ENCODE peak calls at places on chromosomes 11 and 22, in five cellular contexts. Z, C, Y, X and L are unnamed samples. For H3K27me3, the result is how much of the 10 kb centered on the place peaks cover.

GRCh38 chr11:34654491-34655334 is 33.8 kb downstream of the EHF start:
- DNase-seq in Z (no peak), C (peak), Y (no peak), X (no peak), L (no peak)

GRCh38 chr11:61361237-61361636 is 445 bp downstream of the CYB561A3 start:
- DNase-seq in Y (no peak), X (no peak), Z (no peak), C (no peak), L (no peak)

GRCh38 chr11:6618117-6619020 is 853 bp downstream of the TPP1 start:
- DNase-seq in Y (peak), Z (peak), C (peak), X (no peak), L (no peak)

GRCh38 chr11:16812274-16812673 is 73.8 kb downstream of the C11orf58 start:
- DNase-seq in C (no peak), X (no peak), Y (no peak), Z (no peak), L (no peak)

GRCh38 chr11:69773626-69774353 is 1.4 kb downstream of the FGF4 start:
- DNase-seq in Y (no peak), C (no peak), Z (no peak), X (no peak), L (no peak)

GRCh38 chr22:36326178-36327161 is 61.3 kb downstream of the MYH9 start:
- DNase-seq in X (no peak), Z (no peak), Y (no peak), C (no peak), L (no peak)

GRCh38 chr11:69496631-69497220 is 15.3 kb downstream of the LINC01488 start:
- DNase-seq in C (no peak), Y (no peak), X (no peak), Z (no peak), L (no peak)

GRCh38 chr11:67556244-67556643 is 27.4 kb upstream of the GSTP1 start:
- DNase-seq in C (no peak), Y (no peak), X (no peak), Z (no peak), L (no peak)

GRCh38 chr11:8709002-8709672 is 26.5 kb downstream of the RPL27A start:
- DNase-seq in Y (no peak), X (no peak), Z (no peak), C (peak), L (peak)

GRCh38 chr11:101188801-101189200 is 59.2 kb upstream of the PGR start:
- DNase-seq in Z (no peak), Y (no peak), C (no peak), X (no peak), L (no peak)

GRCh38 chr11:32391479-32391878 is 43.9 kb downstream of the WT1 start:
- DNase-seq in X (no peak), C (no peak), Z (no peak), Y (no peak), L (no peak)

GRCh38 chr22:38270091-38270972 is 2.5 kb downstream of the TMEM184B start:
- DNase-seq in C (no peak), X (no peak), Y (no peak), Z (no peak), L (no peak)

GRCh38 chr11:26820739-26821138 is 98.9 kb upstream of the SLC5A12 start:
- DNase-seq in X (no peak), Y (peak), Z (no peak), C (no peak), L (no peak)

GRCh38 chr11:118910309-118911112 is 15.2 kb downstream of the BCL9L start:
- DNase-seq in Y (no peak), X (no peak), C (peak), Z (no peak), L (no peak)

GRCh38 chr22:36884314-36885158 is 23.7 kb downstream of the NCF4 start:
- DNase-seq in X (no peak), C (no peak), Z (no peak), Y (no peak), L (no peak)

GRCh38 chr22:24466831-24467249 is 28.3 kb upstream of the UPB1 start:
- DNase-seq in Z (no peak), C (no peak), X (no peak), Y (no peak), L (no peak)

GRCh38 chr11:74971424-74971823 is 17.3 kb upstream of the NEU3 start:
- DNase-seq in X (no peak), Z (no peak), C (no peak), Y (no peak), L (no peak)

GRCh38 chr22:46446799-46447198 is 90.6 kb downstream of the CELSR1 start:
- DNase-seq in Y (no peak), X (no peak), Z (no peak), C (no peak), L (peak)

GRCh38 chr11:23021287-23021863 is 161.1 kb upstream of the CCDC179 start:
- DNase-seq in X (peak), Y (no peak), Z (no peak), C (peak), L (peak)

GRCh38 chr11:61486779-61487178 is 21.8 kb upstream of the LRRC10B start:
- DNase-seq in X (no peak), Y (no peak), C (no peak), Z (no peak), L (no peak)

GRCh38 chr11:125165664-125166346 is 1.3 kb downstream of the PKNOX2 start:
- DNase-seq in Z (no peak), Y (no peak), X (no peak), C (no peak), L (no peak)

GRCh38 chr11:17012712-17013547 is 1.3 kb downstream of the PLEKHA7 start:
- DNase-seq in Y (no peak), Z (no peak), X (no peak), C (peak), L (no peak)

GRCh38 chr11:63573881-63574855 is 11.0 kb upstream of the PLAAT2 start:
- DNase-seq in Z (no peak), Y (no peak), C (peak), X (peak), L (no peak)

GRCh38 chr11:64094463-64095223 is 58.9 kb downstream of the FLRT1 start:
- DNase-seq in C (no peak), Z (no peak), X (no peak), Y (peak), L (no peak)

GRCh38 chr22:41596776-41597634 is 7.4 kb upstream of the PMM1 start:
- DNase-seq in Y (no peak), X (peak), Z (peak), C (peak), L (peak)

GRCh38 chr11:70270877-70271634 is 566 bp downstream of the PPFIA1 start:
- DNase-seq in C (peak), Y (no peak), X (peak), Z (peak), L (peak)

GRCh38 chr11:69205929-69206612 is 50.3 kb downstream of the SMIM38 start:
- DNase-seq in Z (no peak), X (no peak), Y (no peak), C (no peak), L (no peak)

GRCh38 chr11:76838422-76839068 is 22.2 kb upstream of the ACER3 start:
- DNase-seq in Y (no peak), C (no peak), X (no peak), Z (no peak), L (peak)

GRCh38 chr22:23382796-23383195 is 197.3 kb downstream of the IGLL1 start:
- DNase-seq in C (no peak), Y (no peak), X (no peak), Z (no peak), L (no peak)

GRCh38 chr11:133833899-133834296 is 11.4 kb downstream of the SPATA19 start:
- DNase-seq in C (no peak), X (no peak), Z (no peak), Y (no peak), L (no peak)

GRCh38 chr22:37072673-37073072 is 21.1 kb downstream of the KCTD17 start:
- DNase-seq in Y (no peak), X (no peak), C (no peak), Z (no peak), L (no peak)

GRCh38 chr11:105988197-105988596 is 33.8 kb downstream of the MSANTD4 start:
- DNase-seq in Y (no peak), C (no peak), Z (no peak), X (no peak), L (no peak)

GRCh38 chr11:61730222-61730994 is 22.0 kb upstream of the MYRF start:
- DNase-seq in Z (no peak), X (no peak), C (no peak), Y (peak), L (no peak)

GRCh38 chr11:89433278-89433677 is 57.9 kb downstream of the NOX4 start:
- DNase-seq in Z (no peak), X (no peak), Y (no peak), C (no peak), L (no peak)

GRCh38 chr11:33735426-33736147 is 636 bp downstream of the CD59 start:
- DNase-seq in C (peak), Z (peak), X (peak), Y (no peak), L (peak)

DNA sequence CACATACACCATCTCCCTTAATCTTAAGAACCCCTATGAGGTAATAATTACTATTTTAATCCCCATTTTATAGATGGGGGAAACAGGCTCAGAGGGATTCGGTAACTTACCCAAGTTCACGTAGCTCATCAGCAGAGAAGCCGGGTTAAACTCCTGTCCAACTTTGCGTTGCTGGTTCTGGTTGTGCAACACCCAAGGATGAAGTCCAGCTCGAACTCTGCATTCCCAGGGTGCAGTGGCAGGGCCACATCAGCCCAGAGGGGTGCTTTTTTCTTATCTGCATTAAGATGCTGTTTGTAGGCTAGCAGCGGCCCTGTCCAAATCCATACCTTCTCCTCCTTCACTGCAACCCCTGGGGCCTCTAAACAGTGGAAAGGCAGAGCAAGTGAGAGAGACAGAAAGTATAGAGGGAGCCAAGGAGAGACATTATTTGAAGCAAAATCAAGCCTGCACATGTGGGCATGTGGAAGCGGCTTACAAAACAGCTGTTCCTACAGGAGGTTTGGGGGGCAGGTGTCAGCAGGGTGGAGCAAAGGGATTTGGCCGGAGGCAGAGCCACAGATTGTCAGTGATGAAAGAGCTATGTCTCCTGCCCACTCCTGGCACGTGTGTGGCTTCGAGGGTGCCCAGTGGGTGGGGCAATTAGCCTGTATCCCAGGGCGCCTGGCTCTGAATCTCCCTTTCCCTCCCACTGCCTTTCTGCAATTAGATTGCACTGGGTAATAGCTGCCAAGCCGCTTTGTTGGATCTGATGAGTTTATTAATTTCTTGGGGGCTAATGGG is 129.5 kb upstream of the TBCEL start:
- DNase-seq in C (no peak), Y (no peak), Z (no peak), X (no peak), L (no peak)
- H3K27me3 ChIP-seq in C (under half), Y (under half), Z (under half), X (under half), L (under half)

DNA sequence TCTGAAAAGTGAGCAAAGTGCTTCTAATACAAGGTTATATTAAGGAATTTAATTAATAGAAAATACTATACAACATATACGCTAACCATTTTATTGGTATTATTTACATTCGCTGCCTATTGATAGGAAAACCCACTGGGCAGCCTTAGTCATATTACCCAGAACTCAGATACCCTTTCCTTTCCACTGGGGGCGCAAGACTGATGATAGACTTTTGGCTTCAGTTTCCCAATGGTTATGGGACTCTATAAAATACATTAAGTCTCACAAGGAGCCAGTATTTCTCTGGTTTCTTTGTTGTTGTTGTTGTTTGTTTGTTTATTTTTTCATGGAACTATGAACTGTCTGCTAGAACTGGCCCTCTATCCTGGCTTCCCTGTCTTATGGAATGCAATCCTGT is 471.1 kb upstream of the KIRREL3 start:
- DNase-seq in Y (no peak), X (no peak), Z (no peak), C (no peak), L (no peak)
- TF ChIP-seq CTCF in Y (no peak), X (peak), Z (peak), C (no peak), L (peak)

GRCh38 chr11:2885676-2886081 is at the start of gene CDKN1C:
- DNase-seq in Z (peak), C (peak), Y (no peak), X (no peak), L (peak)
- H3K27me3 ChIP-seq in Z (under half), C (under half), Y (under half), X (under half), L (under half)

GRCh38 chr11:36057372-36058045 is 113.6 kb downstream of the LDLRAD3 start:
- DNase-seq in C (no peak), Z (no peak), Y (no peak), X (no peak), L (no peak)

GRCh38 chr11:36054628-36055027 is 110.8 kb downstream of the LDLRAD3 start:
- DNase-seq in C (no peak), X (no peak), Z (no peak), Y (no peak), L (no peak)

GRCh38 chr11:36053901-36054300 is 110.0 kb downstream of the LDLRAD3 start:
- DNase-seq in Z (no peak), C (no peak), Y (no peak), X (no peak), L (no peak)

GRCh38 chr11:36055356-36055755 is 111.5 kb downstream of the LDLRAD3 start:
- DNase-seq in Y (no peak), C (no peak), X (no peak), Z (no peak), L (no peak)

DNA sequence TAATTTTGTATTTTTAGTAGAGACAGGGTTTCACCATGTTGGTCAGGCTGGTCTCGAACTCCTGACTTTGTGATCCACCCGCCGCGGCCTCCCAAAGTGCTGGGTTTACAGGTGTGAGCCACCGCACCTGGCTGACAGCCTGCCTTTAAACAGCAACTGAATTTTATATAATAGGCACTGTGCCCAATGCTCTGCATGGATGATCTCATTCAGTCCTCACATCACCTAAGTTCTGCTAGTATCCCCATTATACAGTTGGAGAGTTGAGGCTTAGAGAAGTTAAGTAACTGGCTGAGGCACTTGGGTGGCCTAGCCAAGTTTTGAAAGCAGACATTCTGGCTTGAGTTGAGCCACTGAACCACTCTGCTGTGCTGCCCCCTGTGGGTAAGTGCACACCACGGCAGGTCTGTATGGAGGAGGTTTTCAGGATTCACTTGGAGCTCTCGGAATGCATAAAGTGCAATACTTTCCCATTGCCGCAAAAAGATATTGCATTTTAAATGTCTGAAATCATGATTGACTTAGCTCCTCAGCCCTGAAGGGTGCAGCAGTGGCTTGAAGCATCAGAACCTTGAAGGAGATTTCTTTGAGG is 112.4 kb downstream of the LDLRAD3 start:
- DNase-seq in Z (no peak), C (no peak), Y (no peak), X (no peak), L (peak)
- TF ChIP-seq CTCF in Z (peak), C (no peak), Y (peak), X (peak), L (peak)

GRCh38 chr11:116404143-116404800 is 368.5 kb downstream of the BUD13 start:
- DNase-seq in Z (no peak), Y (no peak), C (no peak), X (no peak), L (no peak)

GRCh38 chr11:116400081-116400480 is 372.7 kb downstream of the BUD13 start:
- DNase-seq in Y (no peak), C (no peak), X (no peak), Z (no peak), L (no peak)

DNA sequence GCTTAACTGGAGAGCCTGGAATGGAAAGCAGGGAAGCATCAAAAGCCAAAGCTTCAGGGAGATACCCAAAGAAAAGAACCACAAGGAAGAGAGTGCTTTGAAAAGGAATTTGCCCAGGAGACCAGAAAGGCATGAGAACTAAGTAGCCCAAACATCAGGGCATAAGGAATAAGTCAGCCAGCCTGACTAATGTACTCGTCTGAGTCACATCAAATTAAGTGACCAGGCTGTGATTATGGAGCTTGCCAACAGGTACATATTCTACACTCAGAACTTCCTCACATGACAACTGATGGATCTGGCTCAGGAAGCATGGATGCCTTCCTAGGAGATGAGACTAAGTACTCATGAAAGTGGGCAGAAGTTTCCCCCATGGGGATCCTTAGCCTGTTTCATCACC is 366.7 kb downstream of the BUD13 start:
- DNase-seq in Y (no peak), X (no peak), Z (no peak), C (no peak), L (no peak)
- H3K27me3 ChIP-seq in Y (under half), X (under half), Z (under half), C (under half), L (under half)